ENCODE peak calls at places on chromosomes 12 and 14, in six cellular contexts. S is endodermal cell, V is stomach, R is cardiac muscle cell, F is ascending aorta, U is uterus. E is an unnamed sample.

GRCh38 chr12:26319511-26319910 is 124.1 kb downstream of the SSPN start:
- DNase-seq in R (no peak), U (peak), F (no peak), V (no peak), S (no peak), E (peak)

GRCh38 chr14:69547701-69548348 is 26.8 kb downstream of the CCDC177 start:
- DNase-seq in S (peak), F (no peak), V (no peak), R (peak), U (no peak), E (peak)

GRCh38 chr14:23415821-23416480 is 7.9 kb upstream of the MYH6 start:
- DNase-seq in V (no peak), S (no peak), F (no peak), U (no peak), R (no peak), E (no peak)

GRCh38 chr12:82426081-82426480 is 67.8 kb downstream of the METTL25 start:
- DNase-seq in V (no peak), U (no peak), F (no peak), R (no peak), S (peak), E (no peak)

GRCh38 chr14:64465856-64466554 is 706 bp downstream of the AKAP5 start:
- DNase-seq in U (peak), R (peak), S (peak), V (no peak), F (no peak), E (no peak)

GRCh38 chr14:65096323-65097089 is 5.8 kb downstream of the MAX start:
- DNase-seq in R (no peak), F (no peak), U (no peak), S (no peak), V (peak), E (no peak)

GRCh38 chr12:70196732-70197361 is 46.4 kb upstream of the CNOT2 start:
- DNase-seq in S (no peak), U (no peak), F (no peak), V (no peak), R (no peak), E (no peak)

GRCh38 chr12:76144253-76144564 is 59.7 kb upstream of the NAP1L1 start:
- DNase-seq in R (peak), V (peak), U (no peak), S (no peak), F (no peak), E (no peak)

GRCh38 chr12:42590324-42590934 is 883 bp upstream of the PRICKLE1 start:
- DNase-seq in R (peak), U (peak), F (no peak), S (peak), V (no peak), E (peak)

GRCh38 chr14:104680056-104680805 is 9.2 kb upstream of the INF2 start:
- DNase-seq in S (peak), V (peak), U (peak), R (no peak), F (peak), E (peak)

GRCh38 chr14:84323963-84324362 is 1206.0 kb upstream of the FLRT2 start:
- DNase-seq in U (no peak), S (no peak), V (no peak), R (no peak), F (no peak), E (no peak)

GRCh38 chr14:61498303-61498702 is 176.9 kb downstream of the PRKCH start:
- DNase-seq in S (no peak), R (no peak), V (no peak), F (no peak), U (no peak), E (no peak)

GRCh38 chr12:120956579-120957360 is 21.6 kb upstream of the HNF1A start:
- DNase-seq in R (no peak), V (no peak), S (no peak), F (no peak), U (no peak), E (no peak)

GRCh38 chr12:27284751-27285150 is 40.7 kb downstream of the STK38L start:
- DNase-seq in V (no peak), F (no peak), R (no peak), S (no peak), U (no peak), E (no peak)

GRCh38 chr12:94676011-94676709 is 25.8 kb upstream of the TMCC3 start:
- DNase-seq in F (peak), S (peak), U (peak), R (no peak), V (peak), E (no peak)

GRCh38 chr12:47509398-47509851 is 196.4 kb downstream of the RPAP3 start:
- DNase-seq in V (no peak), F (no peak), U (no peak), S (no peak), R (peak), E (no peak)

GRCh38 chr14:99229654-99230215 is 42.3 kb downstream of the BCL11B start:
- DNase-seq in R (no peak), V (no peak), S (no peak), U (no peak), F (no peak), E (no peak)

GRCh38 chr12:111406474-111407370 is 999 bp downstream of the SH2B3 start:
- DNase-seq in V (no peak), U (no peak), S (peak), F (peak), R (peak), E (no peak)

DNA sequence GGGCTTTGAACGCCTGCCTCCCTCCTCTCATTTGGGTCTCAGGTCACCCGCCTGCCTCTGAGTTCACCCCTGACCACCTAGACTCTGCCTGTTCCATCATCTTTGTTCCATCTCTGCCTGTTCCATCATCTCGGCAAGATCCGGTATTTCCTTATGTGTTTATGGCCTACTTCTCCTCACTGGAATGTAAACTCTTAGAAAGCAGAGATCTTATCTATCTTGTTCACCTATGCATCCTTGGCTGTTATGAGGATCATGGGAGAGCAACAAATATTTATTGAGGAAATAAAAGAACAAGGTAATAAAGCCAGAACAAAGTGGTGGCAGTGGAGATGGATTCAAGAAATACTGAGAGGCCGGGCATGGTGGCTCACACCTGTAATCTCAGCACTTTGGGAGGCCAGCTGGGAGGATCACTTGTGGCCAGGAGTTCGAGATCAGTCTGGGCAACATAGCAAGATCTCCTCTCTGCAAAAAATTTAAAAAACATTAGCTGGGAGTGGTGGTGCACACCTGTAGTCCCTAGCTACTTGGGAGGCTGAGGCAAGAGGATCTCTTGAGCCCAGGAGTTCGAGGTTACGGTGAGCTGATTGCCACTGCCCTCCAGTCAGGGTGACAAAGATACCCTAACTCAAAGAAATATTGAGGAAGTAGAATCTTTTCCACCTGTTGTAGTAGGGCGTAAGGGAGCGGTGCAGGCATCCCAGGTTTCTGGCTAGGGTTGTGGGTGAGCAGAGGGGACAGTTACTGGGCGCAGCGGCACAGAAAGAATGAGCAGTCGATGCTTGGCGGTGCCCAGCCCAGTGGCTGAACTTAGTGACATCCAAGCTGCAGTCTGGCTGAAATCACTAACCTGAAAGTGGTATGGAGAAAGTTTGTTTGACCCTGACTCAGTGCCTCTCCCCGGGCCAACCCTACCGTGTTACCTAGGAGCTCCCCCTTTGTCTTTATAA is 1.7 kb upstream of the KLC1 start:
- DNase-seq in V (no peak), F (no peak), S (no peak), U (no peak), R (no peak), E (no peak)
- H3K27ac ChIP-seq in V (peak), F (peak), S (no peak), U (peak), R (peak), E (no peak)

DNA sequence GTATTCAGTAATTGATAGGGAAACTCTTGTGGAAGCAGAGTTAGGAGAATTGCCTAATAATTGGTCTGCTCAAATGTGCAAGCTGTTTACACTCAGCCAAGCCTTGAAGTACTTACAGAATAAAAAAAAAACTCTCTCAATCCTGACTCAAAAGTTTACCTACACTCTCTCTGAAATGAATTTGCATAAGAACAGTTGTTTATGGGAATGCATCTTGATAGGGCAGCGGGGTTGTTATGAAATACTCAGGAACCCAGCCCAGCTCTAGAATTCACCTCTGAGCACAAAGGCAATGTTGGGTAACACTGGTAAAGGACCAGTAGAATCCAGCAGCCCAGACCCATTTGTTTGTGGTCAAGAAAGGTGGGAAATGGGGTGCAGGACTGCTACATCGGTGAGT is 267.0 kb downstream of the CPNE8 start:
- DNase-seq in F (no peak), R (no peak), U (no peak), V (no peak), S (no peak), E (no peak)
- H3K4me3 ChIP-seq in F (no peak), R (no peak), U (no peak), V (no peak), S (no peak), E (no peak)

DNA sequence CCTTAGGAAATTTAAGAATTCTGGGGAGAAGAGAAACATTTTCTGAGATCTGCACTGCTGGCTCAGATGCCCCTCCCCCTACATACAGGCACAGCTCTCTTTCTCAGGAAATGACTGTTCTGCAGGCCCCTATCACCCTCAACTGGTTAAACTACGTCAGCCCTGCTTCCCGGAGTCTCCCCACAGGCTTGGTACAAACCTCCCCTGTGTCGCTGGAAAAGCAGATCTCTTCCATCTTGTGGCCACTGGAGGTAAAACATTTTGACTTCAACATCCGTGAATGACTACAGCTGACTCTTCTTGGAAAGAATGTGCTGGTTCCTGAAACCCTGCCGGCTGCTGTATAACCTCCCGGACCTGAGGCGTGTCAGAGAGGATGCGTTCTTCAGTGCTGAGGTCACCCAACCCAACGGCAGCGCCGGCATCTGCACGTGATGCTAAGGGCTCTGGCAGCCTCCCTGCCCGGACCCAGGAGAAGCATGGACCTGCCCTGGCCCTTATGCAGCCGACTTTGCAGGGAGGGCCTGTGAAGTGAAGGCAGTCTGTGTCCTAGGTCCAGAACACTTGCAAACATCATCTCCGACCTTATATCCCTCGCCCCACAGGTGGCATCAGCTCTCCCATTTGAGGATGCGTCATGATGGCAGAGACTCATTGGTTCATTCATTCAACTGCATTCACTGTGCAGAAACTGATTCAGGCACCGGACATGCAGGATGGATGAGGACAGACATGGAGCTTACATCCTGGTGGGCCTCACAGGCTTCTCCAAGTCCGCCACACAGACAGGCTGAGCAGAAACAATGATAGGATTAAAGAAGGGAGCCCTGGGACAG is 129.2 kb downstream of the GCH1 start:
- DNase-seq in V (peak), R (peak), S (peak), F (peak), U (peak), E (peak)
- TF ChIP-seq CTCF in V (no peak), R (peak), S (peak), F (peak), U (peak), E (no peak)

DNA sequence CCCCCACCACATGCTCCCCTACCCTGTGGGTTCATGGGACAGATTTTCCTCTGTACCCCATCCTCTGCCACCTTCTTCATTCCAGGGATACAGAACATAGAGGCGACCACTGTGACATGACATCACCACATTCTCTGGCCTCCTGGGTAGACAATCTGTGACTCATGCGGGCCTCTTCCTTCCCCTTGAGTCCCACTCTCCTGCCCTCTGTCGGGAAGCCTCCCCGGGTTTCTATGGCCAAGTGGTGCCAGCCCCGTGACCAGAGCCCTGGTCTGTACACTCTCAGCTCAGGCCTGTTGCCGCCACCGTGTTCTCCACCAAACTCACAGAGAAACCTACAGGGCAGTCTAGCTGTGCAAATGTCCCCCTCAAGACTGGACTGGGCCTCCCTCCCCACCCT is 8.0 kb downstream of the CLMN start:
- DNase-seq in F (no peak), R (no peak), U (no peak), V (no peak), S (no peak), E (no peak)
- H3K27ac ChIP-seq in F (no peak), R (no peak), U (peak), V (no peak), S (no peak), E (peak)

DNA sequence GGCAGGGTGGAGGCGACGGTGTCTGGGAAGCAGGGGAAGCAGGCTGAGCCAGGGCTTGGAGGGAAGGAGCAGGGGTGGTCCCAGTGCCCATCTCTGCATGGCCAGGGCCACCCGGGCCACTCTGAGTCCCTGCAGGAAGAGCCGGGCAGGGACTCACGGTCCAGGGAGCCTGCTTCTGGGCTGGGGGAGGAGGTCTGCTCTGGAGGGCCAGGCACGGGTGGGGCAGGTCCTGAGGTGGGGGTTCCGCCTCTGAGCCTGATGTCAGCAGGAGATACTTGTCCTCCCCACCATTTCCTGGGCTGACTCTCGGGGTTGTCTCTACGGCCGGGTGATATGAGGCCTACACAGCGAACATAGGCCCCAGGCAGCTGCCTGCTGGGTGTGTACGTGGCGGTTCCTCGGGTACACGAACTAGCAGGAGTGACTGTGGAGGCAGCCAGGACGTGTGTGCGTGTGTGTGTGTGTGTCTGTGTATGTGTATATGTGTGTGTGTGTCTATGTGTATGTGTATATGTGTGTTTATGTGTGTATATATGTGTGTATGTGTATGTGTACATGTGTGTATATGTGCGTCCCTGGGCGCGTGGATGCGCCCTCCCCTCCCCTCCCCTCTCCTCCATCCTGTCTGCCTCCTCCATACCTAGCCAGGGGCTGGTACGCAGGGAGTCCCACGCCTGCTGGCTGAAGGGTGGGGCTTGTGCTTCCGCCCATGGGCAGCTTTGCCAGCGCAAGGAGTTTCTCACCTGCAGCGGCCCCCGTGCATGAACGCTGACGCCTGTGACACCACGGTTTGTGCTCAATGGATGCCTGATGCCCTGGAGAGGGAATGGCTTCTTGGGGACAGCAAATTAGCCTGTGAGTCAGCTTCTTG is 30.4 kb upstream of the TRAF3 start:
- DNase-seq in F (no peak), U (no peak), S (no peak), R (no peak), V (no peak), E (no peak)
- H3K4me3 ChIP-seq in F (no peak), U (no peak), S (no peak), R (no peak), V (no peak), E (no peak)

DNA sequence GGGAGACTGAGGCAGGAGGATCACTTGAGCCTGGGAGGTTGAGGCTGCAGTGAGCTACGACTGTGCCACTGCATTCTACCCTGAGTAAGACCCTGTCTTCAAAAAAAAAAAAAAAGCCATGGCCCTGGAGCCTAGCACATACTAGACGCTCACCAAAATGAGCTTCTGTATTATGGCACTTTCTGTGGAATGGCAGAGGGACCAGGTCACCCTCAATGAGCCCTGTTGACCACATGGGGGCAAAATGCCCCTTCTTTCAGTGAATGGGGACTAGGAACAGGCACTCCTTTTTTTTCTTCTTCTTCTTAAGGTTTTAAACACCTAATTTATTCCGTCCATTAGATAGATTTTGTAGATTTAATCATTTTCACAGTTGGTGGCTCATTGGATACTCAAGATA is 50.5 kb downstream of the FAM222A start:
- DNase-seq in U (no peak), F (peak), R (no peak), V (peak), S (peak), E (peak)
- TF ChIP-seq CTCF in U (no peak), F (no peak), R (no peak), V (no peak), S (peak), E (no peak)

DNA sequence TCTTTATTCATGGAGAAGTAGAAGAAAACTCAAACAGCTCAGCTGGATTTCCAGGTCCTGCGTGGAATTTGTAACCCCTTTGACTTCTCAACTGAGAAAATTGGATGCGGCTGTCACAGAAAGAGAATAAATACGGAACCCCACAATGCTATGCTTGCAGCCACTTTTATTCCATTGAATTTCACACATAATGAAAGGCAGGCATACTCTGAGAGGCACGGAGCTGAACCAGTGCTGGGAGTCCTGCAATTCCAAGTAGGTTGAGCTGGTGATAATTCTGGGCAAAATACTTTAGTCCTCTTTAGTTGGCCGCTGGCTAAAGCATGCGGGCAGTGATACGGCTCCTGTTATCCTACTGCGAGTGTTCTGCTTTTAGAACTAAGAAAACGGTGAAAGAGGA is 16.8 kb upstream of the WNT5B start:
- DNase-seq in V (no peak), S (no peak), F (no peak), R (peak), U (no peak), E (no peak)
- H3K27ac ChIP-seq in V (no peak), S (peak), F (peak), R (no peak), U (no peak), E (no peak)